ENCODE peak calls at places on chromosome 17, in six cellular contexts. Q is esophagus muscularis mucosa, D is SJSA1, I is testis, V is heart left ventricle, H is DND-41. L is an unnamed sample. For H3K4me1, the result is how much of the 10 kb centered on the place peaks cover.

GRCh38 chr17:43732961-43733360 is 25.6 kb downstream of the SOST start:
- DNase-seq in Q (no peak), D (peak), I (no peak), V (no peak), H (no peak), L (no peak)

GRCh38 chr17:77948690-77949114 is 9.8 kb upstream of the TNRC6C start:
- DNase-seq in Q (no peak), D (no peak), I (no peak), V (no peak), H (no peak), L (no peak)

GRCh38 chr17:7589204-7589868 is 558 bp downstream of the SOX15 start:
- DNase-seq in Q (peak), D (no peak), I (peak), V (peak), H (no peak), L (peak)

GRCh38 chr17:73319766-73320165 is 8.0 kb upstream of the CDC42EP4 start:
- DNase-seq in Q (no peak), D (no peak), I (no peak), V (no peak), H (no peak), L (no peak)

GRCh38 chr17:48478224-48479013 is 48.4 kb upstream of the SKAP1 start:
- DNase-seq in Q (no peak), D (no peak), I (no peak), V (no peak), H (no peak), L (no peak)

GRCh38 chr17:8466466-8466865 is 30.8 kb downstream of the NDEL1 start:
- DNase-seq in Q (no peak), D (no peak), I (no peak), V (no peak), H (no peak), L (no peak)

GRCh38 chr17:72501404-72502110 is 380.7 kb downstream of the SOX9 start:
- DNase-seq in Q (no peak), D (no peak), I (no peak), V (no peak), H (no peak), L (no peak)

GRCh38 chr17:8393470-8394231 is 4.0 kb downstream of the RNF222 start:
- DNase-seq in Q (peak), D (no peak), I (no peak), V (no peak), H (no peak), L (no peak)

GRCh38 chr17:32197987-32198386 is 55.7 kb downstream of the RHOT1 start:
- DNase-seq in Q (no peak), D (no peak), I (no peak), V (no peak), H (no peak), L (no peak)

GRCh38 chr17:39765159-39765558 is 27.4 kb downstream of the GRB7 start:
- DNase-seq in Q (no peak), D (no peak), I (no peak), V (no peak), H (no peak), L (no peak)

GRCh38 chr17:39132192-39132600 is 19.2 kb downstream of the PLXDC1 start:
- DNase-seq in Q (no peak), D (no peak), I (no peak), V (no peak), H (no peak), L (no peak)

GRCh38 chr17:77419547-77420475 is 279.0 kb downstream of the SEC14L1 start:
- DNase-seq in Q (no peak), D (no peak), I (no peak), V (no peak), H (peak), L (no peak)

GRCh38 chr17:78890111-78890897 is 12.7 kb downstream of the CEP295NL start:
- DNase-seq in Q (no peak), D (no peak), I (peak), V (peak), H (no peak), L (peak)

GRCh38 chr17:49450735-49451134 is 36.1 kb upstream of the PHB1 start:
- DNase-seq in Q (no peak), D (no peak), I (no peak), V (no peak), H (peak), L (no peak)

GRCh38 chr17:32878211-32878610 is 1.3 kb upstream of the MYO1D start:
- DNase-seq in Q (no peak), D (no peak), I (no peak), V (no peak), H (no peak), L (no peak)

GRCh38 chr17:14201595-14201994 is 35.1 kb downstream of the CDRT15 start:
- DNase-seq in Q (no peak), D (no peak), I (no peak), V (no peak), H (no peak), L (peak)

GRCh38 chr17:14197582-14197981 is 39.1 kb downstream of the CDRT15 start:
- DNase-seq in Q (no peak), D (no peak), I (no peak), V (no peak), H (peak), L (peak)

GRCh38 chr17:83181991-83182619 is 102.7 kb downstream of the METRNL start:
- DNase-seq in Q (peak), D (peak), I (no peak), V (peak), H (peak), L (no peak)

GRCh38 chr17:72332367-72332766 is 211.5 kb downstream of the SOX9 start:
- DNase-seq in Q (no peak), D (no peak), I (no peak), V (no peak), H (no peak), L (no peak)

GRCh38 chr17:73686126-73686525 is 41.9 kb upstream of the SDK2 start:
- DNase-seq in Q (peak), D (no peak), I (no peak), V (no peak), H (no peak), L (no peak)

GRCh38 chr17:9434502-9435113 is 141.0 kb downstream of the STX8 start:
- DNase-seq in Q (no peak), D (no peak), I (no peak), V (no peak), H (no peak), L (no peak)

GRCh38 chr17:14303343-14304221 is 2.7 kb downstream of the HS3ST3B1 start:
- DNase-seq in Q (no peak), D (no peak), I (no peak), V (no peak), H (no peak), L (peak)

GRCh38 chr17:73787036-73787720 is 142.9 kb upstream of the SDK2 start:
- DNase-seq in Q (no peak), D (no peak), I (no peak), V (no peak), H (no peak), L (no peak)

GRCh38 chr17:80270836-80271235 is 10.2 kb downstream of the RNF213 start:
- DNase-seq in Q (no peak), D (no peak), I (peak), V (no peak), H (peak), L (no peak)

GRCh38 chr17:16486373-16487250 is 5.4 kb downstream of the LRRC75A start:
- DNase-seq in Q (no peak), D (no peak), I (peak), V (peak), H (no peak), L (no peak)

GRCh38 chr17:12020595-12021590 is at the start of gene MAP2K4:
- DNase-seq in Q (peak), D (peak), I (peak), V (peak), H (peak), L (peak)

GRCh38 chr17:12027658-12028057 is 7.0 kb downstream of the MAP2K4 start:
- DNase-seq in Q (no peak), D (no peak), I (no peak), V (no peak), H (no peak), L (no peak)

GRCh38 chr17:12021604-12022003 is 927 bp downstream of the MAP2K4 start:
- DNase-seq in Q (no peak), D (no peak), I (no peak), V (no peak), H (no peak), L (no peak)

GRCh38 chr17:12022310-12022709 is 1.6 kb downstream of the MAP2K4 start:
- DNase-seq in Q (no peak), D (no peak), I (no peak), V (no peak), H (no peak), L (no peak)

DNA sequence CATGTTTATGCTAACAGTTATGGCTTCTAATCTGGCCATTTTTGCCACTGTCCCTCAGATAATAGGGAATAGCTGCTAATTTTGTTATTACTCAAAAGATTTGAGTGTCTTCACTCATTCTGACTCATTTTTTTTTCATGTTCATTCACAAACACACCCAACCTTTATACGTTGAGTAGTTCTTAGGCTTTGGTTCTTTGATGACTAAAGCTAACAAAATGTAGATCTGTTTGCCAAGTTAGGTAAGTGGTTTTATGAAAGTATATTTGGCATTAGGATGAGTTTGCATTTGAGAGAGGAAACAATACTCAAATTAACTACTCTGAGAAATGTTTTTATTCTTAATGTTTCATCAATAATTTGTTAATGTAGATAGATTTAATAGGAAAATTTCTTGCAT is 3.7 kb downstream of the MAP2K4 start:
- DNase-seq in Q (no peak), D (no peak), I (no peak), V (no peak), H (no peak), L (no peak)
- H3K4me1 ChIP-seq in Q (half or more), D (under half), I (under half), V (under half), H (under half), L (under half)

GRCh38 chr17:76139261-76139752 is 1.7 kb downstream of the FOXJ1 start:
- DNase-seq in Q (no peak), D (no peak), I (no peak), V (no peak), H (no peak), L (no peak)

GRCh38 chr17:76137026-76137350 is 4.1 kb downstream of the FOXJ1 start:
- DNase-seq in Q (no peak), D (no peak), I (no peak), V (no peak), H (no peak), L (no peak)

GRCh38 chr17:76137351-76138233 is 3.5 kb downstream of the FOXJ1 start:
- DNase-seq in Q (no peak), D (no peak), I (no peak), V (no peak), H (no peak), L (no peak)

GRCh38 chr17:76138896-76139248 is 2.2 kb downstream of the FOXJ1 start:
- DNase-seq in Q (no peak), D (no peak), I (no peak), V (no peak), H (no peak), L (no peak)

DNA sequence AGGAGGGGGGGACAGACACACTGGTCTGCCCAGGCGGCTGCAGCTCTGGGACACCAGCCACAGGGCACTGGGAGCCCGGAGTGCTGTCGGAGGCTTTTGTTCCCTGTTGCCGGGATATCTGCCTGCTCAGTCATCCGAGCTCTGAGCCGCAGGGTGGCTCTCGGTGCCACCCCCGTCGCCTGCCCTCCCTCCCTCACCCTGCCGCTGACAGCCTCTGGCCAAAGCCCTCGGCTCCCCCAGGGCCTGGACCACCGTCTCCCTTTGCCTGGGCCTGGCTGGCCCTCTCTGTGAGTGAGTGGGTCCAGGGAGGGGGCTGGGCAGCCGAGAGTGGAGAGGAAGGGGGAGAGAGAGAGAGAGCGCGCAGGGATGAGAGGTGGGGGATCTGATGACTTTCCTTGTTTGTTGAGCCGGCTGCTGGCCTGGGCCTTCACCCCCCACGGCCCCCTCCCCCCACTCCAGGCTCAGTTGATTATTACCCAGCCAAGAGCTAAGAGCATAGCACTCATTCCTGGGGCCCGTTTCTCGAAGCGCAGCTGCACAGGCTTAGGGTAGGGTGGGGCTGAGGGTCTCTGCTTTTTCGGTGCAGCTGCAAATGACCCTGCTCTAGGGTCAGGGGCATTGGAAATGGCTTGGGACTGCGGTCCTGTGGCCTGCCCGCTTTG is 2.7 kb downstream of the FOXJ1 start:
- DNase-seq in Q (no peak), D (no peak), I (no peak), V (no peak), H (no peak), L (no peak)
- H3K4me3 ChIP-seq in Q (no peak), D (no peak), I (no peak), V (no peak), H (no peak), L (no peak)

DNA sequence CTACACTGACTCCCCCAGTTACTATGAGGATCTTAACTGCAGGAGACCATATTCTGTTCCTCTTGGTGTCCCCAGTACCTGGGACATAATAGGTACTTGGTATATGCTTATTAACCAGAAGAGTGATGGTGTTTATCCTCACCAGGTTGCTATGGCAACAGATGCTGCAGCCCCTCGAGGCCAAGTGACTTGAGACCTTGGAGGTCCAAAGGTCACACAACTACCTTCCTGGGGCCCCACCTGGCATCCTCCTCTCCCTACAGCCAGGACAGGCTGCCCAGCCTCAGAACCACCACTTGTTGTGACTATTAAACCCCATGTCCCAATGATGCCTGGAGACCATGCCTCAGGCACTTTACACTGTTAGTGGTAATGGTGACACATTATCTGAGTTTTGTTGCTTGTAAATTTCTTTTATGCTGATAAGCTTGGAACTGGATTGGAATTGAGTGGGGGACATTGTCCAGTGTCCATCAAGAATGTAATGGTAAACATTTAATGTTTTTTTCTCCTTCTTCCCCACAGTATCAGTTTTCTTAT is 189.4 kb downstream of the CCDC182 start:
- DNase-seq in Q (no peak), D (no peak), I (no peak), V (no peak), H (no peak), L (no peak)
- H3K4me1 ChIP-seq in Q (under half), D (half or more), I (under half), V (under half), H (half or more), L (under half)

DNA sequence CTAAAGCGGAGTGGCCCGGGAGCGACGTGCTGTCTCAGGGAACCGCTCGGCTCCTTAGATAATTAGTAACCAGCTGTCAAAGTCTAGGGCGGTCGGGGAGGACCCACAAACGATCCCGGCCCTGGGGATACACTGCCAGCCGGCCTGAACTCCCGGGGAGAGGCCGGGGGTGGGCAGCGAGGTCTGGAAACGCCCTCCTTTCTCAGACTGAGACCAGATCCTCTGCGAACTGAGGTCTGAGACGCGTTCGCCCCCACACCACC is 1.3 kb downstream of the HNF1B start:
- DNase-seq in Q (no peak), D (no peak), I (no peak), V (no peak), H (no peak), L (no peak)
- H3K4me3 ChIP-seq in Q (peak), D (no peak), I (peak), V (peak), H (no peak), L (no peak)